ENCODE peak calls at places on chromosomes 2 and 18, in ten cellular contexts. C, M, B, W, Y, K, I, D, L and Q are unnamed samples. For H3K4me1, H3K36me3 and H3K9me3, the result is how much of the 10 kb centered on the place peaks cover.

GRCh38 chr2:14125561-14125960 is 507.0 kb upstream of the LRATD1 start:
- DNase-seq in W (no peak), M (no peak), K (no peak), C (no peak), B (no peak), Y (no peak), L (no peak), D (no peak), I (no peak), Q (no peak)

GRCh38 chr18:39770399-39770798 is 2184.6 kb upstream of the PIK3C3 start:
- DNase-seq in M (no peak), C (no peak), I (no peak), D (no peak), B (no peak), L (no peak), W (no peak), K (no peak), Y (no peak), Q (no peak)

GRCh38 chr18:21134895-21135294 is 23.3 kb upstream of the ROCK1 start:
- DNase-seq in I (peak), C (no peak), M (no peak), L (no peak), Y (no peak), K (no peak), D (peak), B (no peak), W (no peak), Q (no peak)

GRCh38 chr18:55323051-55323994 is 264.7 kb downstream of the TCF4 start:
- DNase-seq in K (no peak), Y (no peak), L (no peak), D (no peak), C (no peak), I (peak), B (no peak), W (no peak), M (no peak), Q (no peak)

GRCh38 chr2:71173096-71173495 is 42.7 kb downstream of the MPHOSPH10 start:
- DNase-seq in D (no peak), K (no peak), B (no peak), I (no peak), W (no peak), C (no peak), Y (no peak), M (no peak), L (no peak), Q (no peak)

GRCh38 chr2:145655366-145655765 is 1135.4 kb upstream of the ZEB2 start:
- DNase-seq in W (no peak), M (no peak), B (no peak), I (no peak), K (no peak), D (no peak), Y (no peak), C (no peak), L (no peak), Q (no peak)

GRCh38 chr18:48545690-48546365 is 7.0 kb downstream of the CTIF start:
- DNase-seq in I (no peak), W (peak), L (peak), B (peak), M (peak), D (no peak), C (no peak), K (no peak), Y (peak), Q (no peak)

GRCh38 chr2:147110317-147110716 is 734.5 kb upstream of the ACVR2A start:
- DNase-seq in M (no peak), L (no peak), B (no peak), D (no peak), Y (no peak), C (no peak), W (no peak), I (no peak), K (no peak), Q (no peak)

GRCh38 chr2:15778529-15779219 is 161.7 kb upstream of the MYCN start:
- DNase-seq in Y (no peak), I (no peak), C (no peak), D (no peak), L (no peak), W (no peak), B (no peak), K (no peak), M (no peak), Q (no peak)

GRCh38 chr2:168456526-168457176 is 579 bp downstream of the CERS6 start:
- DNase-seq in M (peak), D (peak), B (peak), W (peak), I (no peak), L (peak), Y (peak), K (peak), C (peak), Q (peak)

GRCh38 chr2:61710711-61711110 is 143.1 kb downstream of the FAM161A start:
- DNase-seq in Y (no peak), M (no peak), D (no peak), I (no peak), W (no peak), C (no peak), L (no peak), K (peak), B (peak), Q (no peak)

GRCh38 chr18:76480913-76481312 is 14.1 kb downstream of the ZNF516 start:
- DNase-seq in W (no peak), K (no peak), L (no peak), C (no peak), Y (no peak), D (no peak), M (no peak), B (no peak), I (no peak), Q (no peak)

GRCh38 chr2:180374502-180375281 is 367.6 kb upstream of the CWC22 start:
- DNase-seq in C (no peak), W (no peak), B (no peak), Y (no peak), I (no peak), M (no peak), D (no peak), L (no peak), K (no peak), Q (no peak)

GRCh38 chr18:58862851-58863538 is 1.7 kb upstream of the ZNF532 start:
- DNase-seq in B (peak), K (peak), M (peak), I (peak), Y (peak), W (peak), L (peak), D (peak), C (peak), Q (peak)
- H3K4me1 ChIP-seq in B (half or more), K (under half), M (under half), I (under half), Y (half or more), W (half or more), L (under half), D (half or more), C (half or more), Q (half or more)

GRCh38 chr2:135154962-135155361 is 102.9 kb downstream of the RAB3GAP1 start:
- DNase-seq in W (no peak), M (no peak), B (no peak), I (no peak), Y (no peak), L (no peak), D (no peak), K (no peak), C (no peak), Q (no peak)
- H3K36me3 ChIP-seq in W (half or more), M (under half), B (under half), I (half or more), Y (half or more), L (half or more), D (under half), K (under half), C (half or more), Q (under half)

GRCh38 chr2:1170711-1171110 is 220.1 kb downstream of the SNTG2 start:
- DNase-seq in C (no peak), L (no peak), M (no peak), I (no peak), W (no peak), D (no peak), K (no peak), B (no peak), Y (no peak), Q (no peak)

GRCh38 chr2:1168856-1169255 is 218.2 kb downstream of the SNTG2 start:
- DNase-seq in D (no peak), W (no peak), L (no peak), B (no peak), M (no peak), Y (no peak), K (no peak), I (no peak), C (no peak), Q (no peak)

GRCh38 chr2:1170241-1170640 is 219.6 kb downstream of the SNTG2 start:
- DNase-seq in Y (no peak), D (no peak), I (no peak), M (no peak), L (no peak), C (no peak), W (no peak), B (no peak), K (no peak), Q (no peak)

GRCh38 chr2:1169291-1169949 is 218.8 kb downstream of the SNTG2 start:
- DNase-seq in W (no peak), L (no peak), C (no peak), M (no peak), I (no peak), D (no peak), K (no peak), B (no peak), Y (no peak), Q (no peak)

GRCh38 chr2:1173528-1173927 is 222.9 kb downstream of the SNTG2 start:
- DNase-seq in Y (no peak), I (no peak), L (no peak), B (no peak), W (no peak), D (no peak), K (no peak), C (no peak), M (no peak), Q (no peak)
- H3K9me3 ChIP-seq in Y (under half), I (under half), L (under half), B (under half), W (under half), D (under half), K (under half), C (under half), M (under half), Q (under half)

DNA sequence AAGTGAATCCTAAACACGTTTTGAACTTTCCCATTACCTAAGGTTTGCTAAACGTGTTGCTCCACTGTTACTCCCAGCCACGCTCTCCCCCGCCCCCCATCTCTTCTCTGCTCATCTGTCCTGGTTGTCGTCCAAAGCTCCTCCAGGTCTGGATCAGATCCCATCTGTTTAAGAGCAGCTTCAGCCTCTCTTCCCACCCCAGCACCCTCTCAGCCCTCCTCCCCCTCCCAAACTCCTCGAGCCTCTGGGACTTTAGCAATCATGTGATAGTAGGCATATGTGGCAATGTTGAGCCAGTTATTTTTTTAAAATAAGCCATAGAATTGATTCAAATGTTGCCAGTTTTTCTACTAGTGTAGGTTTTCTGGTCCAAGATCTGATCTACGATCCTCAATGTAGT is 20.0 kb upstream of the LPIN1 start:
- DNase-seq in Y (no peak), L (no peak), M (peak), C (no peak), W (no peak), D (no peak), B (no peak), I (no peak), K (no peak), Q (peak)
- H3K4me1 ChIP-seq in Y (under half), L (under half), M (under half), C (under half), W (under half), D (under half), B (under half), I (under half), K (under half), Q (under half)

DNA sequence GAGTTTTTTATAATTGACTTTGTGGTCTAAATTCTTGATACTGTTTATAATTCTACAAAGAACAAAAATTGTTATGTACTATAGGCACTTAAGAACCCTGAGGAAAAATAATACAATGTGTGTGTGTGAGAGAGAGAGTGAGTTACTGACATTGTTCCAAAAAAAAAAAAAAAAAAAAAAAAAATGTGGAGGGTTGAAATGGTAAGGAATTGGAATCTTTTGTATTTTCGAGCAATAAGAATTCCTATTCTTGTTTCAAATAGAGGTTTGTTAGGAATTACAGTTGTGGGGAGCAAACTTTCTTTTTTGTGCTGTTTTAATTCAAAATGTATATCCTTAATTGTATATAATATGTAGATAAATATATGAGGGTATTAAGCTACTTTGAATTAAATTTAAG is 45.7 kb downstream of the VAPA start:
- DNase-seq in B (no peak), Y (no peak), M (no peak), I (no peak), W (no peak), D (no peak), L (no peak), C (no peak), K (no peak), Q (no peak)
- H3K36me3 ChIP-seq in B (under half), Y (under half), M (under half), I (under half), W (under half), D (under half), L (under half), C (under half), K (under half), Q (under half)

DNA sequence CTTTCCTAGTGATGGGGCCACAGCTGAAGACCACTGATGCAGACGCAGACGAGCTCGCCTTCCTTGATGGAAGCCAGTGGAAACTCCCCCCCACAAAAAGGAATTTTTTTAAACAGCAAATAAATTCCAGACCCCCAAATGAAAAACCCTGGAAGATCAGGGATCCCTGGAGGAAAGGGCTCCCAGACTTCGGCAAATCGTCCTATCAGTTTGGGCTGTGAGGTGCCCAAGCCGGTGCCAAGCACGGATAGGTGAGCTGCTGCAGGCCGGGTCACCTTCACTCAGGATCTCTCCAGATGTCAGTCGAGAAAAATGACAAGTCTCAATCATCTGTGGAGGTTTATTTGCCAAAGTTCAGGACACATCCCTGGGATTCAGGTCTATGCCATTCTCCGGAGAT is 42.0 kb downstream of the RTP5 start:
- DNase-seq in L (no peak), B (no peak), W (no peak), M (no peak), Y (no peak), I (no peak), K (no peak), C (peak), D (no peak), Q (no peak)
- H3K9me3 ChIP-seq in L (under half), B (under half), W (under half), M (under half), Y (under half), I (under half), K (under half), C (under half), D (under half), Q (under half)